ENCODE peak calls at places on chromosome 6, in eight cellular contexts. T is prostate gland, O is heart left ventricle, Z is suprapubic skin, W is IMR-90, F is H1, C is testis, J is A549. I is an unnamed sample.

GRCh38 chr6:166471797-166472260 is 89.1 kb upstream of the MPC1 start:
- DNase-seq in T (no peak), O (no peak), Z (no peak), W (no peak), F (no peak), C (no peak), J (no peak), I (no peak)

GRCh38 chr6:149213829-149214228 is 103.7 kb upstream of the TAB2 start:
- DNase-seq in T (no peak), O (no peak), Z (no peak), W (peak; percentile 79), F (no peak), C (no peak), J (no peak), I (no peak)

GRCh38 chr6:56911847-56912246 is 43.1 kb upstream of the BEND6 start:
- DNase-seq in T (no peak), O (no peak), Z (no peak), W (peak; percentile 76), F (no peak), C (no peak), J (no peak), I (no peak)

GRCh38 chr6:32369678-32370077 is 2.0 kb downstream of the TSBP1 start:
- DNase-seq in T (no peak), O (no peak), Z (no peak), W (peak; percentile 86), F (no peak), C (no peak), J (peak; percentile 36), I (no peak)

GRCh38 chr6:143941852-143942627 is 66.0 kb downstream of the PLAGL1 start:
- DNase-seq in T (peak; percentile 14), O (no peak), Z (no peak), W (peak; percentile 49), F (peak; percentile 81), C (peak; percentile 71), J (peak; percentile 75), I (peak; percentile 52)

GRCh38 chr6:147166360-147166944 is 37.8 kb upstream of the STXBP5 start:
- DNase-seq in T (no peak), O (no peak), Z (no peak), W (peak; percentile 18), F (no peak), C (no peak), J (no peak), I (no peak)

GRCh38 chr6:82067021-82067420 is 180.5 kb downstream of the IBTK start:
- DNase-seq in T (no peak), O (no peak), Z (no peak), W (peak; percentile 3), F (no peak), C (no peak), J (no peak), I (no peak)

GRCh38 chr6:53168516-53169257 is 20.0 kb upstream of the GCM1 start:
- DNase-seq in T (no peak), O (no peak), Z (no peak), W (peak; percentile 36), F (no peak), C (no peak), J (no peak), I (no peak)

GRCh38 chr6:11433860-11434259 is 103.7 kb upstream of the TMEM170B start:
- DNase-seq in T (no peak), O (no peak), Z (no peak), W (no peak), F (no peak), C (no peak), J (no peak), I (no peak)

GRCh38 chr6:84508334-84508733 is 256.1 kb downstream of the TBX18 start:
- DNase-seq in T (no peak), O (no peak), Z (no peak), W (no peak), F (no peak), C (no peak), J (no peak), I (no peak)

GRCh38 chr6:15244605-15245360 is 1.1 kb upstream of the JARID2 start:
- DNase-seq in T (peak; percentile 74), O (peak; percentile 90), Z (peak; percentile 92), W (peak; percentile 70), F (no peak), C (peak; percentile 91), J (peak; percentile 71), I (peak; percentile 80)
- TF ChIP-seq POLR2A in T (no peak), O (no peak), Z (no peak), W (peak; percentile 45), F (no peak), C (no peak), J (no peak), I (no peak)

GRCh38 chr6:161876231-161876630 is 602.4 kb upstream of the AGPAT4 start:
- DNase-seq in T (no peak), O (no peak), Z (no peak), W (no peak), F (no peak), C (no peak), J (no peak), I (no peak)

GRCh38 chr6:161882196-161882595 is 608.3 kb upstream of the AGPAT4 start:
- DNase-seq in T (no peak), O (no peak), Z (no peak), W (no peak), F (no peak), C (no peak), J (no peak), I (no peak)

GRCh38 chr6:161884782-161885181 is 610.9 kb upstream of the AGPAT4 start:
- DNase-seq in T (no peak), O (no peak), Z (no peak), W (no peak), F (no peak), C (no peak), J (no peak), I (no peak)

DNA sequence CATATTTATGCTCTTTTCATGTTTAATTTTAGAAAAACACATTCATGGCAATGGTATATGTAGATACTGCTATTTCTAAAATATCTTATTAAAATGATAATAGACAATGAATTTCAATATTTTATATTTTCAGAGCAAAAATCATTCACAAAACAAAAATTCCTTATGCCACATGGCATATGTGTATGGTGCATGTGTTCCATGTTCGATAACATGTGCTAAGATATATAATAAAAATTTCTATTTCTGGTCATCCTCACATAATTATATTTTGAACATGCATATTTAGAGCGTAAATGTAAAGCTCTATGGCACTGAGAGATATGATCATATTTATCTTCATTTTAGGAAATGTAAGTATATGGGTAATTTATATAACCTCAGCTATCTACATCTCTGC is 606.2 kb upstream of the AGPAT4 start:
- DNase-seq in T (no peak), O (no peak), Z (no peak), W (no peak), F (no peak), C (no peak), J (no peak), I (no peak)
- H3K27ac ChIP-seq in T (no peak overlapping the region), O (no peak overlapping the region), Z (no peak overlapping the region), W (no peak overlapping the region), F (no peak overlapping the region), C (no peak overlapping the region), J (no peak overlapping the region), I (no peak overlapping the region)

DNA sequence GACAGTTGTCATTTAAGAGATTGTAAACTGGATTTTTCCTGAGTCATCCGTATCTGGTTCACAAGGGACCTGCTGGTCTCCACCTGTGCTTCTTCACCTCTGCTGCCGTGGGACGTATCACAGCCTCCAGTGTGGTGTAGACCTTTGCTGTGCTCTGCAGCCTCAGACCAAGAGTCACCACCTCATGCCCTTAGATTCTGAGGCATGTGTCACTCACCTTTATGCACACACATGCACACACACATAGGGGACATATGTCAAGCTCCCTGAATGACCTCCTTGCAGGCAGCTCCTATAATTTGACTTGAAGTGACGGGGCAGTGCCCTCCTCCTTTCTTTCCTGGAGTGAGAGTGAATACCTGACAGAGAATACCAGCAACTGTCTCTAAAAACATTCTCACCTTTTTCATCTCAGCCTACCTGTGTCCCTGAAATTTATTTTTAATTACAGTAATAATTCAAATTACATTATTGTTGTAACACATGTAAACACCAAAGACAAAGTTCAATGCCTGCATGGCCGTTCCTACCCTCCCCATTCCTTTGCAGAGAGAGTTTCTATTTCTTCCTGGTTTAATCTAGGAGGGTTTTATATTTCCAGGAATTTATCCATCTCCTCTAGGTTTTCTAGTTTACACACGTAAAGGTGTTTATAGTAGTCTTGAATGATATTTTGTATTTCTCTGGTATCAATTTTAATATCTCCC is 3.5 kb downstream of the SLC17A4 start:
- DNase-seq in T (no peak), O (no peak), Z (no peak), W (no peak), F (no peak), C (no peak), J (no peak), I (no peak)
- TF ChIP-seq POLR2A in T (no peak), O (no peak), Z (no peak), W (no peak), F (no peak), C (no peak), J (no peak), I (no peak)

GRCh38 chr6:146097586-146097985 is 68.7 kb downstream of the GRM1 start:
- DNase-seq in T (no peak), O (no peak), Z (no peak), W (no peak), F (no peak), C (no peak), J (no peak), I (no peak)

GRCh38 chr6:146106532-146106931 is 77.7 kb downstream of the GRM1 start:
- DNase-seq in T (no peak), O (no peak), Z (no peak), W (no peak), F (no peak), C (no peak), J (no peak), I (no peak)

GRCh38 chr6:146100776-146101175 is 71.9 kb downstream of the GRM1 start:
- DNase-seq in T (no peak), O (no peak), Z (no peak), W (no peak), F (no peak), C (no peak), J (no peak), I (no peak)

GRCh38 chr6:146103416-146104072 is 74.7 kb downstream of the GRM1 start:
- DNase-seq in T (no peak), O (no peak), Z (no peak), W (no peak), F (no peak), C (no peak), J (no peak), I (no peak)
- H3K27ac ChIP-seq in T (no peak overlapping the region), O (no peak overlapping the region), Z (no peak overlapping the region), W (no peak overlapping the region), F (no peak overlapping the region), C (no peak overlapping the region), J (no peak overlapping the region), I (no peak overlapping the region)

DNA sequence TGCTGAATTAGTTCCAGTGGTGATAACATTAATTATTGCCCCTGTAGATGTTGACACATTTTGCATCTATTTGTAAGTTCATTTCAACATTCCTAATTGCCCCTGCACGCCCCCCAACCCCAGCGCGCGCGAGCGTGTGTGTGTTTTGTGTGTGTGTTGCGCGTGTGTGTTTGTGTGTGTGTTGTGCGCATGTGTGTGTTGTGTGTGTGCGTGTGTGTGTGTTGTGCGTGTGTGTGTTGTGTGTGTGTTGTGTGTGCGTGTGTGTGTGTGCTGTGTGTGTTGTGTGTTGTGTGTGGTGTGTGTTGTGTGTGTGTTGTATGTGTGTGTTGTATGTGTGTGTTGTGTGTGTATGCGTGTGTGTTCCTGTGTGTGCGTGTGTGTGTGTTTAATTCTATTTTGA is 245.7 kb upstream of the GMDS start:
- DNase-seq in T (no peak), O (no peak), Z (no peak), W (no peak), F (no peak), C (no peak), J (no peak), I (no peak)
- TF ChIP-seq POLR2A in T (no peak), O (no peak), Z (no peak), W (no peak), F (no peak), C (no peak), J (no peak), I (no peak)

I was measured in stomach.